ENCODE peak calls at places on chromosomes 16 and 17, in nine cellular contexts. L is thoracic aorta, X is psoas muscle, S is uterus, T is gastrocnemius medialis, R is cardiac muscle cell, Z is tibial artery, C is A549, B is right atrium auricular region. V is an unnamed sample.

GRCh38 chr16:1105888-1106620 is 10.0 kb upstream of the C1QTNF8 start:
- DNase-seq in Z (peak; percentile 38), S (peak; percentile 62), B (no peak), C (peak; percentile 71), L (no peak), X (peak; percentile 73), R (peak; percentile 90), T (no peak), V (peak; percentile 59)

GRCh38 chr16:50925758-50926357 is 184.0 kb downstream of the CYLD start:
- DNase-seq in T (no peak), X (no peak), R (no peak), S (no peak), Z (no peak), B (no peak), C (no peak), L (no peak), V (no peak)

GRCh38 chr17:74842599-74843351 is 16.9 kb downstream of the GRIN2C start:
- DNase-seq in L (no peak), Z (no peak), R (peak; percentile 79), X (peak; percentile 78), T (no peak), S (peak; percentile 40), C (peak; percentile 82), B (peak; percentile 65), V (peak; percentile 68)

GRCh38 chr16:84243732-84244131 is 3.9 kb upstream of the KCNG4 start:
- DNase-seq in X (no peak), C (no peak), T (no peak), Z (no peak), S (no peak), R (no peak), L (no peak), B (no peak), V (no peak)

GRCh38 chr16:89567656-89568594 is 7.4 kb downstream of the RPL13 start:
- DNase-seq in R (no peak), L (no peak), X (no peak), Z (no peak), B (no peak), C (no peak), S (no peak), T (no peak), V (no peak)

GRCh38 chr17:12523244-12523643 is 142.4 kb upstream of the MYOCD start:
- DNase-seq in T (no peak), R (no peak), Z (no peak), B (no peak), L (no peak), S (no peak), X (no peak), C (peak; percentile 64), V (no peak)

GRCh38 chr16:56848955-56849689 is 15.9 kb upstream of the SLC12A3 start:
- DNase-seq in S (peak; percentile 57), B (no peak), X (no peak), T (no peak), R (no peak), Z (no peak), L (no peak), C (no peak), V (no peak)

GRCh38 chr16:85359147-85359822 is 247.0 kb upstream of the CIBAR2 start:
- DNase-seq in X (no peak), C (no peak), Z (no peak), R (no peak), L (no peak), S (no peak), B (no peak), T (no peak), V (no peak)

GRCh38 chr17:43832168-43832975 is 574 bp downstream of the MPP3 start:
- DNase-seq in R (peak; percentile 54), B (no peak), Z (peak; percentile 42), X (peak; percentile 73), T (peak; percentile 21), L (no peak), S (peak; percentile 45), C (peak; percentile 76), V (peak; percentile 62)

GRCh38 chr16:88448461-88449266 is 4.4 kb upstream of the ZFPM1 start:
- DNase-seq in R (no peak), S (no peak), T (no peak), B (no peak), X (no peak), Z (no peak), L (no peak), C (no peak), V (no peak)

GRCh38 chr16:29807426-29808218 is 1.3 kb downstream of the MAZ start:
- DNase-seq in S (peak; percentile 89), L (peak; percentile 70), Z (peak; percentile 92), C (peak; percentile 95), B (peak; percentile 91), T (peak; percentile 91), X (peak; percentile 94), R (peak; percentile 91), V (peak; percentile 93)

GRCh38 chr16:29808219-29808900 is 2.0 kb downstream of the MAZ start:
- DNase-seq in L (no peak), C (no peak), B (no peak), T (peak; percentile 25), X (peak; percentile 59), Z (no peak), R (no peak), S (peak; percentile 54), V (no peak)

GRCh38 chr16:29810699-29811169 is 1.3 kb upstream of the PRRT2 start:
- DNase-seq in S (no peak), R (no peak), X (peak; percentile 54), C (no peak), Z (no peak), L (no peak), T (no peak), B (no peak), V (no peak)

GRCh38 chr16:29809850-29810698 is 1.9 kb upstream of the PRRT2 start:
- DNase-seq in X (peak; percentile 54), S (peak; percentile 48), R (no peak), L (no peak), B (no peak), C (no peak), Z (no peak), T (no peak), V (no peak)

DNA sequence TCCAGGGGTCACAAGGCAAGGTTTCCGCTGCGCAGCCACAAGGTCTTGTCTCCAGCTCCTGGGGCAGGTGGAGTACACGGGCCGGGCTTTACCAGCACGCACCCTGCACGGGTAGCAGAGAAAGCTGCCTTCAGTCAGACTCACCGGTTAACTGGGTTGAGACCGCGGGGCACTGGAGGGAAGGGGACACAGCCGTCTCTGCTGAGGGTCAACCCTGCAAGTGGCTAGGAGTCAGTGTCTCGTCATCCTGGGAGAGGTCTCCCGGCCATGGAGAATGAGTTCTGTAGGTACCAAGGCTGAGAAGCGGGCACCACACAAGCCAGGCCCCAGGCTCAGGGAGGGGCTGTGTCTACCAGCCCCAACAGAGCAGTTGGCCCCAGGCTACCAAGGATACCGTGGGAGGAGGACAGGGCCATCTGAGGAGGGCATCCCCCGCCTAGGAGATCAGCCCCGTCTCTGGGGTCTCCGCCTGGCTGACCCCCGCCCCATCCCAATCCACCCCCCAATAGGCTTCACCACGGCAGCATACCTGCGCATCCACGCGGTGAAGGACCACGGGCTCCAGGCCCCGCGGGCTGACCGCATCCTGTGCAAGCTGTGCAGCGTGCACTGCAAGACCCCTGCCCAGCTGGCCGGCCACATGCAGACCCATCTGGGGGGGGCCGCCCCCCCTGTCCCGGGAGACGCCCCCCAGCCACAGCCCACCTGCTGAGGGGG is 2.8 kb upstream of the PRRT2 start:
- DNase-seq in R (no peak), C (no peak), Z (no peak), L (no peak), X (peak; percentile 65), T (no peak), B (no peak), S (peak; percentile 34), V (no peak)
- H3K4me1 ChIP-seq in R (peaks cover 27% of the 10 kb centered on the region), C (peaks cover 44% of the 10 kb centered on the region), Z (peaks cover 60% of the 10 kb centered on the region), L (peaks cover 42% of the 10 kb centered on the region), X (peaks cover 46% of the 10 kb centered on the region), T (peaks cover 54% of the 10 kb centered on the region), B (peaks cover 75% of the 10 kb centered on the region), S (peaks cover 11% of the 10 kb centered on the region), V (peaks cover 61% of the 10 kb centered on the region)

DNA sequence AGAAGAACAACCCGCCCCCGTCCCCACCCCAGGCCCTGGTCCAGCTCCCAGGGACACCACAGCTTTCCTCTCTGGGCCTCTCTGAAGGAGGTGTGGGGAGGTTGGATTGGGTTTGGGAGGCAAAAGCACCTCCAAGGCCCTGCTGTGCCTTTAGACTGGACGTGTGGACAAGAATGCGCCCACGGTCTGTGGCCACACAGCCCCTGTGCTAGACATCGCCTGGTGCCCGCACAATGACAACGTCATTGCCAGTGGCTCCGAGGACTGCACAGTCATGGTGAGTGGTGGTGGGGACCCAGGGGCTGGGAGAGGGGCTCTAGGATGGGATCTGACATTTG is 3.0 kb downstream of the CORO1A start:
- DNase-seq in R (no peak), L (no peak), Z (no peak), B (no peak), C (no peak), T (no peak), S (no peak), X (no peak), V (no peak)
- H3K4me3 ChIP-seq in R (no peak overlapping the region), L (peak overlapping the region; percentile 73), Z (no peak overlapping the region), B (peak overlapping the region; percentile 10), C (no peak overlapping the region), T (no peak overlapping the region), S (no peak overlapping the region), X (peak overlapping the region; percentile 11), V (no peak overlapping the region)

DNA sequence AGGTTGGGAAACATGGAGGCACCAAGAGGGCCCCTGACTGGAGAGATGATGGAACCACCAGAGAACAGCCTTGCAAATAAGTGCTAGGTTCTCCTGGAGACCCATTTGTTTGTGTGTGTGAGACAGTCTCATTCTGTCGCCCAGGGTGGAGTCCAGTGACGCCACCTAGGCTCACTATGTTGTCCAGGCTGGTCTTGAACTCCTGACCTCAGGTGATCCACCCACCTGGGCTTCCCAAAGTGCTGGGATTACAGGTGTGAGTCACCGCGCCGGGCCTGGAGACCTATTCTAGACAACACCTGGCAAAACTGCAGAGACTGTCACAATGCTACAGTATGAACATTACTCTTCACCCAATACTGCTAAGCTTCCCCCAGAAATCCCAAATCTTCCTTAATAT is 1.5 kb downstream of the NPLOC4 start:
- DNase-seq in Z (no peak), X (no peak), R (no peak), T (peak; percentile 70), S (no peak), L (no peak), B (no peak), C (no peak), V (peak; percentile 50)
- TF ChIP-seq CTCF in Z (no peak), X (no peak), R (no peak), T (no peak), S (no peak), L (no peak), B (no peak), C (no peak), V (no peak)

GRCh38 chr17:78889525-78889924 is 13.5 kb downstream of the CEP295NL start:
- DNase-seq in Z (no peak), S (no peak), X (no peak), R (no peak), B (no peak), T (no peak), C (no peak), L (no peak), V (peak; percentile 43)

GRCh38 chr17:78891406-78892061 is 11.5 kb downstream of the CEP295NL start:
- DNase-seq in B (no peak), T (no peak), L (no peak), S (no peak), X (no peak), C (no peak), Z (no peak), R (no peak), V (no peak)

GRCh38 chr17:78890111-78890897 is 12.7 kb downstream of the CEP295NL start:
- DNase-seq in X (peak; percentile 71), L (no peak), Z (peak; percentile 74), C (no peak), B (peak; percentile 75), T (peak; percentile 54), R (no peak), S (no peak), V (peak; percentile 75)

GRCh38 chr17:78886954-78887353 is 16.0 kb downstream of the CEP295NL start:
- DNase-seq in L (no peak), T (no peak), C (no peak), S (no peak), B (no peak), X (no peak), Z (no peak), R (no peak), V (no peak)

GRCh38 chr17:78888911-78889496 is 14.0 kb downstream of the CEP295NL start:
- DNase-seq in B (no peak), Z (no peak), S (no peak), T (no peak), X (no peak), L (no peak), C (no peak), R (no peak), V (no peak)
- H3K4me1 ChIP-seq in B (peaks cover 76% of the 10 kb centered on the region), Z (peaks cover 58% of the 10 kb centered on the region), S (peaks cover 13% of the 10 kb centered on the region), T (peaks cover 17% of the 10 kb centered on the region), X (peaks cover 18% of the 10 kb centered on the region), L (peaks cover 59% of the 10 kb centered on the region), C (peaks cover 30% of the 10 kb centered on the region), R (peaks cover 5% of the 10 kb centered on the region), V (peaks cover 16% of the 10 kb centered on the region)